ENCODE peak calls at places on chromosomes 6 and 20, in six cellular contexts. F is mesenchymal stem cell, R is H1, O is mesendoderm, I is IMR-90, Z is H9. H is an unnamed sample.

GRCh38 chr6:170011233-170012142 is 260.1 kb downstream of the ERMARD start:
- DNase-seq in F (no peak), R (no peak), I (no peak), Z (peak; percentile 23), O (peak; percentile 27), H (no peak)

GRCh38 chr6:39953076-39953623 is 18.9 kb upstream of the MOCS1 start:
- DNase-seq in F (no peak), Z (no peak), R (no peak), O (no peak), I (no peak), H (no peak)

GRCh38 chr6:124661231-124661630 is 301.0 kb upstream of the RNF217 start:
- DNase-seq in O (peak; percentile 2), R (no peak), I (no peak), Z (peak; percentile 30), F (no peak), H (peak; percentile 50)

GRCh38 chr6:14867807-14868206 is 378.1 kb upstream of the JARID2 start:
- DNase-seq in F (no peak), Z (no peak), R (no peak), I (no peak), O (no peak), H (no peak)

GRCh38 chr20:52859156-52859887 is 112.8 kb upstream of the TSHZ2 start:
- DNase-seq in R (no peak), I (no peak), F (peak; percentile 54), O (peak; percentile 28), Z (peak; percentile 38), H (no peak)

GRCh38 chr6:1286972-1287600 is 24.8 kb upstream of the FOXQ1 start:
- DNase-seq in Z (no peak), O (no peak), R (no peak), I (peak; percentile 87), F (peak; percentile 89), H (no peak)

GRCh38 chr6:10416863-10417641 is 2.2 kb upstream of the TFAP2A start:
- DNase-seq in I (no peak), F (no peak), Z (peak; percentile 89), O (peak; percentile 83), R (peak; percentile 73), H (no peak)

GRCh38 chr6:7126759-7127158 is 19.0 kb downstream of the RREB1 start:
- DNase-seq in O (no peak), R (no peak), F (no peak), I (no peak), Z (no peak), H (no peak)

GRCh38 chr6:22800451-22800850 is 231.1 kb downstream of the HDGFL1 start:
- DNase-seq in Z (no peak), R (no peak), F (no peak), I (no peak), O (no peak), H (no peak)

DNA sequence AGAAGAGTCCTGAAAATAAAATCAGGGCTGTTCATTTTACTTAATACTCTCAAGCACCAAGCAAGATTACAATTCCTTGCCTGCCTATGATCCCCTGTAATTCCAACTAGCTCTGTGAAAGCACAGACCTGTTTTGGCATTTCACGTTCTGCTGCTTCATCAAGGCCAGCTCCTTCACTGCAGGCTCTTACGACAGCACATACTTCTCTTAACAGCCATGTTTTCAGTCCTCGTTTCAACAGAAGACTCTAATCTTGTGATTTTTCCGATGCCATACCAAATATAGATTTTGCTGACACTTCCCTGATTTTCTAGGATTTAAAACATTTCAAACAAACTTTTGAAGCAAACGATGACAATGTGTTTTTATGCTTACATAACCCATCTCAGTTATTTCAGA is 616.4 kb upstream of the CITED2 start:
- DNase-seq in F (peak; percentile 57), I (peak; percentile 52), R (no peak), Z (no peak), O (peak; percentile 23), H (no peak)
- H3K4me2 ChIP-seq in F (no peak overlapping the region), I (peak overlapping the region; percentile 85), R (no peak overlapping the region), Z (no peak overlapping the region), O (no peak overlapping the region), H (no peak overlapping the region)

GRCh38 chr6:158638393-158638792 is 6.2 kb downstream of the DYNLT1 start:
- DNase-seq in Z (no peak), R (no peak), I (no peak), O (no peak), F (no peak), H (no peak)

GRCh38 chr6:158640519-158640918 is 4.0 kb downstream of the DYNLT1 start:
- DNase-seq in R (no peak), Z (no peak), F (no peak), O (no peak), I (no peak), H (no peak)

GRCh38 chr6:158636778-158637177 is 7.8 kb downstream of the DYNLT1 start:
- DNase-seq in O (no peak), F (no peak), R (no peak), I (no peak), Z (no peak), H (no peak)

GRCh38 chr6:158642097-158642601 is 2.4 kb downstream of the DYNLT1 start:
- DNase-seq in Z (no peak), I (peak; percentile 96), O (no peak), F (peak; percentile 83), R (no peak), H (no peak)

DNA sequence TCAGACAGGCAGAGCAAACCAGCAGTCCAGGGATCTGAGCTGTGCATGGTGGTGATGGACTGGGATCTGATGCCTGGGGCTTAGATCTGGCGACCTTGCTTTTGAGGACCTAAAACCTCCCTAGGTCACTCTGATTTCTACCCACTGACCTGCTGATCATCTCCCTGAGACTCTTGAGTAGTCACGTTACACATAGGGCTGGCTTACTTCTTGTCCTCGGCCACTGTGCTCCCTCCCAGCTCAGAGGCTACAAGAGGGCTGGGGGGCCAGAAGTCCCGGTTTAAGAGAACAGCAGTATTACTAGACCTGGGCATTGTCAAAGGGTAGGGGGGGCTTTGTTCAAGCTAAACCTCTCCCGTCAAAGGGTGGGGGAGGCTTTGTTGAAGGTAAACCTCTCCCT is 5.5 kb downstream of the DYNLT1 start:
- DNase-seq in F (no peak), Z (no peak), R (no peak), I (no peak), O (no peak), H (no peak)
- H3K4ac ChIP-seq in F (no peak overlapping the region), Z (no peak overlapping the region), R (no peak overlapping the region), I (no peak overlapping the region), O (no peak overlapping the region), H (no peak overlapping the region)

GRCh38 chr6:26231006-26231587 is 133.9 kb upstream of the BTN3A2 start:
- DNase-seq in F (no peak), O (no peak), I (no peak), R (no peak), Z (no peak), H (no peak)

GRCh38 chr6:26234421-26235239 is 130.4 kb upstream of the BTN3A2 start:
- DNase-seq in R (no peak), O (peak; percentile 96), I (peak; percentile 84), F (peak; percentile 87), Z (peak; percentile 67), H (no peak)

GRCh38 chr6:26233608-26234420 is 131.2 kb upstream of the BTN3A2 start:
- DNase-seq in F (peak; percentile 81), O (peak; percentile 91), Z (peak; percentile 64), I (peak; percentile 63), R (no peak), H (no peak)

GRCh38 chr6:26232306-26232949 is 132.6 kb upstream of the BTN3A2 start:
- DNase-seq in Z (no peak), O (peak; percentile 51), I (no peak), F (no peak), R (no peak), H (no peak)

GRCh38 chr6:26232950-26233607 is 131.9 kb upstream of the BTN3A2 start:
- DNase-seq in I (peak; percentile 79), F (no peak), O (no peak), R (no peak), Z (peak; percentile 62), H (no peak)
- H3K4me2 ChIP-seq in I (peak overlapping the region; percentile 97), F (peak overlapping the region; percentile 99), O (peak overlapping the region; percentile 72), R (peak overlapping the region; percentile 68), Z (peak overlapping the region; percentile 94), H (peak overlapping the region; percentile 59)

GRCh38 chr6:163459536-163459935 is 45.0 kb downstream of the QKI start:
- DNase-seq in I (peak; percentile 59), O (no peak), R (no peak), Z (no peak), F (no peak), H (no peak)

GRCh38 chr6:163455553-163455952 is 41.0 kb downstream of the QKI start:
- DNase-seq in I (peak; percentile 28), R (no peak), O (no peak), Z (no peak), F (no peak), H (no peak)

GRCh38 chr6:163460307-163460782 is 45.8 kb downstream of the QKI start:
- DNase-seq in F (peak; percentile 69), Z (no peak), R (no peak), O (peak; percentile 71), I (peak; percentile 42), H (no peak)

GRCh38 chr6:163459007-163459406 is 44.5 kb downstream of the QKI start:
- DNase-seq in O (no peak), F (no peak), Z (no peak), I (no peak), R (no peak), H (no peak)

GRCh38 chr6:163457637-163458561 is 43.4 kb downstream of the QKI start:
- DNase-seq in F (peak; percentile 92), R (no peak), I (peak; percentile 95), O (peak; percentile 49), Z (no peak), H (no peak)
- H3K4ac ChIP-seq in F (no peak overlapping the region), R (no peak overlapping the region), I (no peak overlapping the region), O (no peak overlapping the region), Z (no peak overlapping the region), H (no peak overlapping the region)

DNA sequence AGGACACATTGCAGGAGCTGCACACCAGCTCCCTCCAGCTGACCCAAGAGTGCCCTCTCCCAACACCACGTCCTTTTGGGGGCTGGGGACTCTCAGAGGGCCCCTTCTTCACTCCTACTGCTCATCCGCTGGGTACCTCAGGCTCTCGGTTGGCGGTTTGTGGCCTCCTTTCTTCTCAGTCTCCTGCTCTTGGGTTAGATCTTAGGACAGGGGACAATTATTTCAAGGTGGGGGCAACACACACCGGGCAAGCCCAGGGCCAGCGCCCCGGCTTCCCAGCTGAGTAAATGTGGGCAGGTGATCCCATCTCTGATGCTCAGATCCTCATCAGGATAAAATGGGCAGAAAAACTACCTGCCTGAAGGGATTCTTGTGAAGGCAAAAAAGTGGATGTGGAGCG is 1.1 kb downstream of the TCF15 start:
- DNase-seq in F (no peak), Z (no peak), R (no peak), O (no peak), I (no peak), H (no peak)
- H3K4me2 ChIP-seq in F (no peak overlapping the region), Z (peak overlapping the region; percentile 63), R (peak overlapping the region; percentile 96), O (peak overlapping the region; percentile 53), I (no peak overlapping the region), H (no peak overlapping the region)

DNA sequence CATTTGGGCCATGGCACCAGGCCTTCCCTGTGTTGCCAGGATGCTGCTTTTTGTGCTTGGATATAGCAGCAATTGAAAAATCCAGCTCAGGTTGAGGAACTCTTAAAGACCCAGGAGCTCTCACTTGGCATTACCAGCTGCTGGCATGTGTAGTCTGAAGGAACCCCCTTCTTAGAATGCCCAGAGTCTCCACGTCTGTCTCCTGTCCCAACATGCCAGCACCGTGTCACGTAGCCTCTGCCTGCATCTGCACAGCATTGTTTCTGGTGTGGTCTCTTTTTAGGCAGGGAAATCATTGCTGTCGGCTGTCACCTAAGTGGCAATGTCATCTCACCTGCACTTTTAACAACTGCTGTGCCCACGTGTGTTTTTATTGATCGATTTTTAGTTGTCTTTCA is 71.3 kb downstream of the RPP40 start:
- DNase-seq in Z (no peak), R (no peak), F (no peak), O (no peak), I (no peak), H (no peak)
- H3K4ac ChIP-seq in Z (no peak overlapping the region), R (no peak overlapping the region), F (no peak overlapping the region), O (no peak overlapping the region), I (no peak overlapping the region), H (no peak overlapping the region)